ENCODE peak calls at places on chromosome 6, in six cellular contexts. N is naive thymus-derived CD4-positive, alpha-beta T cell; F is astrocyte; S is RCC 7860; M is endodermal cell; R is Panc1. O is an unnamed sample.

GRCh38 chr6:41548098-41548840 is 2.1 kb downstream of the FOXP4 start:
- DNase-seq in N (peak; percentile 29), F (no peak), S (no peak), M (peak; percentile 71), R (no peak), O (no peak)

GRCh38 chr6:53795702-53796450 is 1.1 kb downstream of the LRRC1 start:
- DNase-seq in N (peak; percentile 17), F (peak; percentile 26), S (no peak), M (peak; percentile 77), R (no peak), O (peak; percentile 34)

GRCh38 chr6:163771180-163771579 is 356.7 kb downstream of the QKI start:
- DNase-seq in N (no peak), F (no peak), S (no peak), M (no peak), R (no peak), O (no peak)

GRCh38 chr6:142482973-142483372 is 181.2 kb downstream of the ADGRG6 start:
- DNase-seq in N (no peak), F (no peak), S (no peak), M (no peak), R (no peak), O (no peak)

GRCh38 chr6:144145546-144145945 is 4.8 kb upstream of the STX11 start:
- DNase-seq in N (no peak), F (no peak), S (peak; percentile 11), M (no peak), R (no peak), O (peak; percentile 22)

GRCh38 chr6:149362289-149362688 is 37.8 kb upstream of the SUMO4 start:
- DNase-seq in N (no peak), F (no peak), S (no peak), M (no peak), R (no peak), O (no peak)

GRCh38 chr6:56040271-56040670 is 164.9 kb upstream of the BMP5 start:
- DNase-seq in N (no peak), F (peak; percentile 73), S (no peak), M (no peak), R (no peak), O (peak; percentile 4)

GRCh38 chr6:137933696-137934095 is 66.6 kb downstream of the TNFAIP3 start:
- DNase-seq in N (no peak), F (peak; percentile 80), S (no peak), M (no peak), R (no peak), O (peak; percentile 82)

GRCh38 chr6:87586371-87587077 is 3.3 kb downstream of the RARS2 start:
- DNase-seq in N (no peak), F (peak; percentile 23), S (no peak), M (no peak), R (no peak), O (no peak)

GRCh38 chr6:53532942-53533341 is 12.0 kb downstream of the GCLC start:
- DNase-seq in N (no peak), F (peak; percentile 31), S (no peak), M (no peak), R (no peak), O (no peak)

GRCh38 chr6:103800131-103800670 is 1059.5 kb downstream of the HACE1 start:
- DNase-seq in N (no peak), F (no peak), S (no peak), M (no peak), R (no peak), O (no peak)

GRCh38 chr6:45690846-45691245 is 313.1 kb upstream of the SUPT3H start:
- DNase-seq in N (no peak), F (no peak), S (peak; percentile 22), M (no peak), R (no peak), O (peak; percentile 57)

GRCh38 chr6:142331075-142331551 is 29.3 kb downstream of the ADGRG6 start:
- DNase-seq in N (peak; percentile 61), F (peak; percentile 53), S (no peak), M (no peak), R (no peak), O (peak; percentile 33)

GRCh38 chr6:37168809-37169457 is 1.0 kb upstream of the PIM1 start:
- DNase-seq in N (peak; percentile 35), F (no peak), S (peak; percentile 54), M (peak; percentile 87), R (no peak), O (no peak)

GRCh38 chr6:7042056-7042653 is 65.6 kb upstream of the RREB1 start:
- DNase-seq in N (no peak), F (peak; percentile 17), S (no peak), M (no peak), R (no peak), O (peak; percentile 17)

GRCh38 chr6:21935561-21936028 is 342.0 kb downstream of the SOX4 start:
- DNase-seq in N (no peak), F (peak; percentile 57), S (peak; percentile 42), M (peak; percentile 78), R (no peak), O (peak; percentile 60)

GRCh38 chr6:72553531-72554202 is 68.2 kb upstream of the KCNQ5 start:
- DNase-seq in N (no peak), F (peak; percentile 94), S (peak; percentile 77), M (no peak), R (peak; percentile 86), O (peak; percentile 90)

GRCh38 chr6:35258858-35259193 is 709 bp upstream of the ZNF76 start:
- DNase-seq in N (no peak), F (peak; percentile 51), S (no peak), M (no peak), R (no peak), O (no peak)

GRCh38 chr6:149963212-149963461 is 606 bp upstream of the ULBP1 start:
- DNase-seq in N (peak; percentile 25), F (peak; percentile 36), S (peak; percentile 80), M (peak; percentile 80), R (peak; percentile 10), O (peak; percentile 87)

GRCh38 chr6:33886673-33887144 is 82.9 kb upstream of the MLN start:
- DNase-seq in N (peak; percentile 27), F (peak; percentile 11), S (no peak), M (no peak), R (no peak), O (peak; percentile 77)

GRCh38 chr6:7136859-7137334 is 29.1 kb downstream of the RREB1 start:
- DNase-seq in N (no peak), F (no peak), S (no peak), M (peak; percentile 57), R (no peak), O (no peak)

GRCh38 chr6:131258010-131258652 is 122.9 kb downstream of the AKAP7 start:
- DNase-seq in N (no peak), F (no peak), S (no peak), M (no peak), R (no peak), O (no peak)

GRCh38 chr6:26538572-26538902 is 371 bp downstream of the HMGN4 start:
- DNase-seq in N (no peak), F (no peak), S (no peak), M (no peak), R (no peak), O (no peak)

GRCh38 chr6:167530960-167531359 is 206.1 kb downstream of the TTLL2 start:
- DNase-seq in N (no peak), F (no peak), S (no peak), M (no peak), R (no peak), O (no peak)

GRCh38 chr6:26575494-26575939 is 21.2 kb upstream of the ABT1 start:
- DNase-seq in N (no peak), F (peak; percentile 35), S (peak; percentile 62), M (peak; percentile 75), R (peak; percentile 91), O (peak; percentile 71)

GRCh38 chr6:130385059-130385695 is 19.4 kb downstream of the TMEM200A start:
- DNase-seq in N (no peak), F (no peak), S (no peak), M (no peak), R (no peak), O (no peak)

GRCh38 chr6:7148100-7148822 is 40.5 kb downstream of the RREB1 start:
- DNase-seq in N (no peak), F (peak; percentile 75), S (peak; percentile 82), M (peak; percentile 32), R (no peak), O (peak; percentile 85)

GRCh38 chr6:168060521-168060931 is 18.5 kb downstream of the FRMD1 start:
- DNase-seq in N (no peak), F (peak; percentile 27), S (no peak), M (peak; percentile 87), R (no peak), O (peak; percentile 60)

GRCh38 chr6:153130515-153131036 is 506 bp downstream of the RGS17 start:
- DNase-seq in N (no peak), F (no peak), S (no peak), M (peak; percentile 75), R (no peak), O (peak; percentile 12)

GRCh38 chr6:43954311-43955131 is 172.7 kb downstream of the MRPL14 start:
- DNase-seq in N (no peak), F (no peak), S (no peak), M (peak; percentile 38), R (no peak), O (no peak)

O was measured in EL.